ENCODE peak calls at places on chromosomes 5 and 9, in five cellular contexts. One of them, this sample, is unnamed.
A peak's percentile ranks its signal among the peaks of the same experiment; 100 is the strongest.

GRCh38 chr9:90099262-90099982 is 494.6 kb downstream of the GADD45G start:
- DNase-seq in stimulated activated CD4-positive, alpha-beta T cell treated with anti-CD3 and anti-CD28 coated beads, Interleukin-12 subunit alpha, Interleukin-12 subunit beta, amount 100 ng/mL, for 24 hours: no peak
- DNase-seq in tibial nerve: no peak
- DNase-seq in omental fat pad: no peak
- DNase-seq in fibroblast of mammary gland: peak; percentile 34
- DNase-seq in this sample: peak; percentile 40

GRCh38 chr9:137460363-137461315 is 1.5 kb upstream of the NSMF start:
- DNase-seq in tibial nerve: no peak
- DNase-seq in fibroblast of mammary gland: no peak
- DNase-seq in stimulated activated CD4-positive, alpha-beta T cell treated with anti-CD3 and anti-CD28 coated beads, Interleukin-12 subunit alpha, Interleukin-12 subunit beta, amount 100 ng/mL, for 24 hours: no peak
- DNase-seq in omental fat pad: no peak
- DNase-seq in this sample: no peak

GRCh38 chr5:132215329-132215728 is 12.3 kb downstream of the P4HA2 start:
- DNase-seq in fibroblast of mammary gland: peak; percentile 99
- DNase-seq in tibial nerve: peak; percentile 93
- DNase-seq in omental fat pad: no peak
- DNase-seq in stimulated activated CD4-positive, alpha-beta T cell treated with anti-CD3 and anti-CD28 coated beads, Interleukin-12 subunit alpha, Interleukin-12 subunit beta, amount 100 ng/mL, for 24 hours: no peak
- DNase-seq in this sample: peak; percentile 97

GRCh38 chr9:5518061-5518936 is 8.0 kb downstream of the PDCD1LG2 start:
- DNase-seq in tibial nerve: no peak
- DNase-seq in stimulated activated CD4-positive, alpha-beta T cell treated with anti-CD3 and anti-CD28 coated beads, Interleukin-12 subunit alpha, Interleukin-12 subunit beta, amount 100 ng/mL, for 24 hours: no peak
- DNase-seq in fibroblast of mammary gland: peak; percentile 69
- DNase-seq in omental fat pad: no peak
- DNase-seq in this sample: peak; percentile 13

GRCh38 chr5:74394924-74395880 is 245.3 kb downstream of the ENC1 start:
- DNase-seq in fibroblast of mammary gland: no peak
- DNase-seq in stimulated activated CD4-positive, alpha-beta T cell treated with anti-CD3 and anti-CD28 coated beads, Interleukin-12 subunit alpha, Interleukin-12 subunit beta, amount 100 ng/mL, for 24 hours: no peak
- DNase-seq in omental fat pad: no peak
- DNase-seq in tibial nerve: no peak
- DNase-seq in this sample: peak; percentile 64

GRCh38 chr5:10452768-10453331 is 11.2 kb downstream of the ROPN1L start:
- DNase-seq in omental fat pad: no peak
- DNase-seq in stimulated activated CD4-positive, alpha-beta T cell treated with anti-CD3 and anti-CD28 coated beads, Interleukin-12 subunit alpha, Interleukin-12 subunit beta, amount 100 ng/mL, for 24 hours: no peak
- DNase-seq in tibial nerve: no peak
- DNase-seq in fibroblast of mammary gland: peak; percentile 93
- DNase-seq in this sample: peak; percentile 89

GRCh38 chr5:120841830-120842229 is 377.7 kb downstream of the PRR16 start:
- DNase-seq in stimulated activated CD4-positive, alpha-beta T cell treated with anti-CD3 and anti-CD28 coated beads, Interleukin-12 subunit alpha, Interleukin-12 subunit beta, amount 100 ng/mL, for 24 hours: no peak
- DNase-seq in omental fat pad: no peak
- DNase-seq in fibroblast of mammary gland: no peak
- DNase-seq in tibial nerve: no peak
- DNase-seq in this sample: no peak

GRCh38 chr5:133848306-133848924 is 120.0 kb downstream of the C5orf15 start:
- DNase-seq in stimulated activated CD4-positive, alpha-beta T cell treated with anti-CD3 and anti-CD28 coated beads, Interleukin-12 subunit alpha, Interleukin-12 subunit beta, amount 100 ng/mL, for 24 hours: no peak
- DNase-seq in tibial nerve: no peak
- DNase-seq in fibroblast of mammary gland: no peak
- DNase-seq in omental fat pad: no peak
- DNase-seq in this sample: peak; percentile 71

GRCh38 chr5:40437452-40437861 is 242.3 kb upstream of the PTGER4 start:
- DNase-seq in fibroblast of mammary gland: peak; percentile 91
- DNase-seq in omental fat pad: no peak
- DNase-seq in tibial nerve: no peak
- DNase-seq in stimulated activated CD4-positive, alpha-beta T cell treated with anti-CD3 and anti-CD28 coated beads, Interleukin-12 subunit alpha, Interleukin-12 subunit beta, amount 100 ng/mL, for 24 hours: peak; percentile 40
- DNase-seq in this sample: peak; percentile 93

GRCh38 chr9:137113385-137114159 is 961 bp downstream of the DPP7 start:
- DNase-seq in tibial nerve: no peak
- DNase-seq in stimulated activated CD4-positive, alpha-beta T cell treated with anti-CD3 and anti-CD28 coated beads, Interleukin-12 subunit alpha, Interleukin-12 subunit beta, amount 100 ng/mL, for 24 hours: no peak
- DNase-seq in fibroblast of mammary gland: no peak
- DNase-seq in omental fat pad: no peak
- DNase-seq in this sample: no peak

GRCh38 chr5:170161069-170161468 is 55.4 kb downstream of the FOXI1 start:
- DNase-seq in omental fat pad: no peak
- DNase-seq in tibial nerve: no peak
- DNase-seq in fibroblast of mammary gland: peak; percentile 20
- DNase-seq in stimulated activated CD4-positive, alpha-beta T cell treated with anti-CD3 and anti-CD28 coated beads, Interleukin-12 subunit alpha, Interleukin-12 subunit beta, amount 100 ng/mL, for 24 hours: no peak
- DNase-seq in this sample: no peak

GRCh38 chr9:130286781-130287428 is 21.3 kb downstream of the HMCN2 start:
- DNase-seq in fibroblast of mammary gland: no peak
- DNase-seq in omental fat pad: no peak
- DNase-seq in stimulated activated CD4-positive, alpha-beta T cell treated with anti-CD3 and anti-CD28 coated beads, Interleukin-12 subunit alpha, Interleukin-12 subunit beta, amount 100 ng/mL, for 24 hours: no peak
- DNase-seq in tibial nerve: no peak
- DNase-seq in this sample: no peak

GRCh38 chr9:91425270-91425669 is 1.6 kb upstream of the NFIL3 start:
- DNase-seq in tibial nerve: no peak
- DNase-seq in omental fat pad: no peak
- DNase-seq in stimulated activated CD4-positive, alpha-beta T cell treated with anti-CD3 and anti-CD28 coated beads, Interleukin-12 subunit alpha, Interleukin-12 subunit beta, amount 100 ng/mL, for 24 hours: no peak
- DNase-seq in fibroblast of mammary gland: peak; percentile 77
- DNase-seq in this sample: no peak

GRCh38 chr9:112020680-112021596 is 124.3 kb downstream of the UGCG start:
- DNase-seq in omental fat pad: no peak
- DNase-seq in tibial nerve: no peak
- DNase-seq in stimulated activated CD4-positive, alpha-beta T cell treated with anti-CD3 and anti-CD28 coated beads, Interleukin-12 subunit alpha, Interleukin-12 subunit beta, amount 100 ng/mL, for 24 hours: no peak
- DNase-seq in fibroblast of mammary gland: peak; percentile 89
- DNase-seq in this sample: peak; percentile 93

GRCh38 chr5:107127906-107128305 is 542.8 kb downstream of the EFNA5 start:
- DNase-seq in fibroblast of mammary gland: no peak
- DNase-seq in tibial nerve: no peak
- DNase-seq in stimulated activated CD4-positive, alpha-beta T cell treated with anti-CD3 and anti-CD28 coated beads, Interleukin-12 subunit alpha, Interleukin-12 subunit beta, amount 100 ng/mL, for 24 hours: no peak
- DNase-seq in omental fat pad: no peak
- DNase-seq in this sample: no peak

GRCh38 chr9:127810378-127811187 is 7.9 kb downstream of the FPGS start:
- DNase-seq in tibial nerve: no peak
- DNase-seq in omental fat pad: no peak
- DNase-seq in stimulated activated CD4-positive, alpha-beta T cell treated with anti-CD3 and anti-CD28 coated beads, Interleukin-12 subunit alpha, Interleukin-12 subunit beta, amount 100 ng/mL, for 24 hours: no peak
- DNase-seq in fibroblast of mammary gland: no peak
- DNase-seq in this sample: no peak

GRCh38 chr5:143142596-143143435 is 260.7 kb downstream of the NR3C1 start:
- DNase-seq in stimulated activated CD4-positive, alpha-beta T cell treated with anti-CD3 and anti-CD28 coated beads, Interleukin-12 subunit alpha, Interleukin-12 subunit beta, amount 100 ng/mL, for 24 hours: no peak
- DNase-seq in tibial nerve: no peak
- DNase-seq in fibroblast of mammary gland: peak; percentile 78
- DNase-seq in omental fat pad: no peak
- DNase-seq in this sample: peak; percentile 75

GRCh38 chr9:27665121-27665520 is 91.8 kb upstream of the C9orf72 start:
- DNase-seq in tibial nerve: no peak
- DNase-seq in fibroblast of mammary gland: no peak
- DNase-seq in omental fat pad: no peak
- DNase-seq in stimulated activated CD4-positive, alpha-beta T cell treated with anti-CD3 and anti-CD28 coated beads, Interleukin-12 subunit alpha, Interleukin-12 subunit beta, amount 100 ng/mL, for 24 hours: no peak
- DNase-seq in this sample: no peak

GRCh38 chr5:32071351-32071944 is 102.7 kb downstream of the GOLPH3 start:
- DNase-seq in tibial nerve: no peak
- DNase-seq in omental fat pad: no peak
- DNase-seq in fibroblast of mammary gland: peak; percentile 32
- DNase-seq in stimulated activated CD4-positive, alpha-beta T cell treated with anti-CD3 and anti-CD28 coated beads, Interleukin-12 subunit alpha, Interleukin-12 subunit beta, amount 100 ng/mL, for 24 hours: no peak
- DNase-seq in this sample: peak; percentile 86

GRCh38 chr5:175465282-175465681 is 13.1 kb upstream of the SFXN1 start:
- DNase-seq in fibroblast of mammary gland: no peak
- DNase-seq in omental fat pad: no peak
- DNase-seq in stimulated activated CD4-positive, alpha-beta T cell treated with anti-CD3 and anti-CD28 coated beads, Interleukin-12 subunit alpha, Interleukin-12 subunit beta, amount 100 ng/mL, for 24 hours: no peak
- DNase-seq in tibial nerve: no peak
- DNase-seq in this sample: no peak

GRCh38 chr9:108953983-108954574 is 19.9 kb downstream of the ABITRAM start:
- DNase-seq in fibroblast of mammary gland: peak; percentile 64
- DNase-seq in tibial nerve: no peak
- DNase-seq in omental fat pad: no peak
- DNase-seq in stimulated activated CD4-positive, alpha-beta T cell treated with anti-CD3 and anti-CD28 coated beads, Interleukin-12 subunit alpha, Interleukin-12 subunit beta, amount 100 ng/mL, for 24 hours: no peak
- DNase-seq in this sample: peak; percentile 35

GRCh38 chr5:96337048-96337781 is 95.8 kb downstream of the PCSK1 start:
- DNase-seq in tibial nerve: no peak
- DNase-seq in fibroblast of mammary gland: no peak
- DNase-seq in stimulated activated CD4-positive, alpha-beta T cell treated with anti-CD3 and anti-CD28 coated beads, Interleukin-12 subunit alpha, Interleukin-12 subunit beta, amount 100 ng/mL, for 24 hours: no peak
- DNase-seq in omental fat pad: no peak
- DNase-seq in this sample: no peak

This sample was measured in M059J.